ENCODE peak calls at places on chromosomes 7 and 10, in five cellular contexts. M is IMR-90, R is SK-MEL-5, Z is fibroblast of lung, S is endothelial cell of umbilical vein. B is an unnamed sample.

GRCh38 chr7:135905355-135905754 is 71.8 kb downstream of the MTPN start:
- DNase-seq in Z (peak), M (no peak), R (no peak), S (no peak), B (no peak)

GRCh38 chr10:24716295-24716694 is 7.4 kb downstream of the ARHGAP21 start:
- DNase-seq in S (no peak), R (no peak), M (no peak), Z (no peak), B (no peak)

GRCh38 chr10:132164801-132165278 is 21.9 kb upstream of the DPYSL4 start:
- DNase-seq in S (no peak), M (no peak), Z (no peak), R (no peak), B (no peak)

GRCh38 chr7:659306-659847 is 67.1 kb upstream of the DNAAF5 start:
- DNase-seq in M (no peak), S (no peak), R (no peak), Z (no peak), B (no peak)

GRCh38 chr7:90825779-90826178 is 229.7 kb downstream of the CDK14 start:
- DNase-seq in R (no peak), S (no peak), Z (peak), M (peak), B (no peak)

GRCh38 chr10:95987685-95988426 is 55.5 kb upstream of the CCNJ start:
- DNase-seq in M (no peak), Z (no peak), S (no peak), R (no peak), B (no peak)

GRCh38 chr10:80468806-80469421 is 14.8 kb downstream of the TSPAN14 start:
- DNase-seq in R (no peak), Z (no peak), S (no peak), M (no peak), B (no peak)

GRCh38 chr7:147472556-147472955 is 1118.0 kb upstream of the C7orf33 start:
- DNase-seq in R (no peak), Z (no peak), S (no peak), M (no peak), B (no peak)

GRCh38 chr7:24701232-24701898 is 55.9 kb downstream of the GSDME start:
- DNase-seq in S (no peak), R (no peak), M (peak), Z (peak), B (no peak)

B was measured in dermis blood vessel endothelial cell.